ENCODE peak calls at places on chromosomes 12 and 14, in four cellular contexts. F is left ventricle myocardium inferior, Y is A549, R is Panc1. D is an unnamed sample.

GRCh38 chr12:89678225-89678624 is 30.4 kb downstream of the ATP2B1 start:
- DNase-seq in F (no peak), Y (no peak), R (no peak), D (no peak)

GRCh38 chr12:18479266-18479665 is 217.9 kb downstream of the PIK3C2G start:
- DNase-seq in F (no peak), Y (no peak), R (no peak), D (no peak)

GRCh38 chr12:49026101-49026500 is 7.5 kb upstream of the PRKAG1 start:
- DNase-seq in F (no peak), Y (no peak), R (no peak), D (no peak)

GRCh38 chr12:118299791-118300460 is 72.8 kb downstream of the TAOK3 start:
- DNase-seq in F (no peak), Y (no peak), R (no peak), D (no peak)

GRCh38 chr12:46177842-46178608 is 90.8 kb downstream of the SLC38A1 start:
- DNase-seq in F (no peak), Y (no peak), R (no peak), D (no peak)

GRCh38 chr12:7940906-7941305 is 4.9 kb upstream of the SLC2A3 start:
- DNase-seq in F (no peak), Y (no peak), R (no peak), D (no peak)

GRCh38 chr12:104708891-104709290 is 249.2 kb downstream of the SLC41A2 start:
- DNase-seq in F (no peak), Y (no peak), R (no peak), D (no peak)

GRCh38 chr12:85557850-85558249 is 277.8 kb downstream of the ALX1 start:
- DNase-seq in F (no peak), Y (no peak), R (no peak), D (no peak)

GRCh38 chr12:92144045-92144630 is 1.5 kb downstream of the BTG1 start:
- DNase-seq in F (peak; percentile 57), Y (peak; percentile 95), R (no peak), D (peak; percentile 85)

GRCh38 chr12:82765971-82766705 is 79.4 kb downstream of the TMTC2 start:
- DNase-seq in F (no peak), Y (no peak), R (no peak), D (no peak)

GRCh38 chr12:71695782-71696181 is 9.9 kb downstream of the TMEM19 start:
- DNase-seq in F (no peak), Y (no peak), R (no peak), D (no peak)

GRCh38 chr12:71693126-71693525 is 7.2 kb downstream of the TMEM19 start:
- DNase-seq in F (no peak), Y (no peak), R (no peak), D (no peak)

GRCh38 chr12:71691504-71692129 is 5.7 kb downstream of the TMEM19 start:
- DNase-seq in F (no peak), Y (no peak), R (no peak), D (no peak)

GRCh38 chr12:71688961-71689570 is 3.2 kb downstream of the TMEM19 start:
- DNase-seq in F (no peak), Y (no peak), R (no peak), D (no peak)

DNA sequence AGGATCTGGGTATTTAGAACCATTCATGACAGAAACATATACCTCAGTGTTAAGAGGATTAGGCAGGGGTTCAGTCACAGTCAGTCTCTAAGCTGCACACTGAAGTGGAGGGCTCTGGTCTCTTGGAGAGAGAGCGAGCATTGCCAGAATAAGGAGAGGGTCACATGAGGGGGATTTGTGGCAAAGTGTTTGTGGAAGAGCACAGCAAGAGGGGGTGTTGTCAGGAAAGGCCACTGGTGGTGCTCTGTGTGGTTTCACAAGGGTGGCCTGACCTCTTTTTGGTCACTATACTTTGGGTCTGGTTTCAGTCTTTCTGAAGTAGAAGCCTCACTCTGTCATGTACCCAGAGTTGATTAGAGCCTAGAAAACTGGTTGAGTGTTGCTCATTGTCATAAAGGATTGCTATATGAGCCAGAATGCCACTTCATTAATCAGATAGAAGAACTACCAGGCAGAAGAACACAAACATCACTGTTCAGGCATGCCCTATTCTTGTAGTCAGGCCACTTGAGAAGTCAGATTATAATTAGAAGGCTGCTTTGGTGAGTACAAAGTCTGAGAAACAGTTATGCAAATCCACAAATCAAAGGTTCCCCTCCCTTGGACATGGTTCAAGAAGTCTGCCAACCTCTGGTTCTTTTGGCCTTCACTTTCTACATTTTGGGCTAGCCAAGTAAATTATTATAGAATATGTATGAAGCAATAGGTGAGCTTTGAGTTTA is 8.4 kb downstream of the TMEM19 start:
- DNase-seq in F (no peak), Y (no peak), R (no peak), D (no peak)
- H3K4me1 ChIP-seq in F (peaks cover 41% of the 10 kb centered on the region), Y (no peaks in the 10 kb centered on the region), R (no peaks in the 10 kb centered on the region), D (peaks cover 43% of the 10 kb centered on the region)

GRCh38 chr12:31362759-31363415 is 36.9 kb upstream of the SINHCAF start:
- DNase-seq in F (no peak), Y (peak; percentile 15), R (no peak), D (peak; percentile 68)
- TF ChIP-seq CTCF in F (no peak), Y (no peak), R (no peak), D (no peak)

GRCh38 chr12:75271576-75271975 is 58.5 kb downstream of the CAPS2 start:
- DNase-seq in F (no peak), Y (no peak), R (no peak), D (no peak)

GRCh38 chr12:75270157-75270556 is 60.0 kb downstream of the CAPS2 start:
- DNase-seq in F (no peak), Y (no peak), R (no peak), D (no peak)

DNA sequence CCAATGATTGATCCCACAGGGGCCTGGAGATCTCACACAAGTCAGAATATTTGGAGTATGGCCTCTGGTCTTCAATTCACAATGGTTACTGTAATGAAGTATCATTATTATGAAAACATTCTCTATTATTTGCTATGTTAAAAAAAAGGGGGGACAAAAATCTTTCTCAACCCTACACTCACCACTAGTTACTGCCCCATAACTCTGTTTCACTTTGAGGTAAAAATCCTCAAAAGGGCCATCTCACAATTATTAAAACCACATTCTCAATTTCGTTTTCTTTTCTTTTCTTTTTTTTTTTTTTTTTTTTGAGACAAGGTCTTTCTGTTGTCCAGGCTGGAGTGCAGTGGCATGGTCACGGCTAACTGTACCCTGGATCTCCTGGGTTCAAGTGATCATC is 59.6 kb upstream of the KCNC2 start:
- DNase-seq in F (no peak), Y (no peak), R (no peak), D (no peak)
- H3K27ac ChIP-seq in F (no peak overlapping the region), Y (no peak overlapping the region), R (no peak overlapping the region), D (no peak overlapping the region)

DNA sequence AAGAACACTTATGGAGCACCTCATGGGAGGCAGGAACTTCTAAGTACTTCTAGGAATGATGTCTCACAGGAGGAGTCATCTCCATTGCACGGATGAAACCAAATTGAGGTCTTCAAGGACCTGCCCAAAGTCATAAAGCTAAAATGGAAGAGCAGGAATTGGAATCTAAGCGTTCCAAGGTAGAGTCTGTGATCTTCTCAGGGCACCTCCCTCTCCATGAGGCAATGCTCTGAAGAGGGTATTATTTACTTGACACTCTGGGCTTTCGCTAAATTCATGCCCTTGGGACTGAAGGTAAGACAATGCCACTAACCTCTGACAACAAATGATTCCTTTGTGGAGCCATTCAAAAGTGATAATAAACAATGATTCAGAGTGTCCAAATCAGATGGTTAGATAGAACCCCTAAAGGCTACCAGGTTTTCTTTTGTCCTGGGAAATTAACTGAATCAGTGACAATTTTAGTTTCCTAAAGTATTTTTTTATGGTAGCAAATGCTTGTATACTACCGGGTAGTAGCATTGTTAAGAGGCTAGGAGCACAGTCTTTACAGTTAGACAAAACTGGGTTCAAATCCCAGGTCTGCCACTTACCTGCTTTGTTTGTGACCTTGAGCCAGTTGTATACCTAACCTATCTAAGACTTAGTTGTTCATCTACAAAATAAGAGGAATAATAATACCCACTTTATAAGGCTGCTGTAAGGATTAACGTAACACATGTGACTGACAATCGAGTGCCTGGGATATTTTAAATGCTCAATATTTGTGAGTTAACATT is 12.3 kb downstream of the HMGA2 start:
- DNase-seq in F (no peak), Y (no peak), R (no peak), D (no peak)
- H3K4me1 ChIP-seq in F (no peaks in the 10 kb centered on the region), Y (no peaks in the 10 kb centered on the region), R (peaks cover 52% of the 10 kb centered on the region), D (no peaks in the 10 kb centered on the region)

DNA sequence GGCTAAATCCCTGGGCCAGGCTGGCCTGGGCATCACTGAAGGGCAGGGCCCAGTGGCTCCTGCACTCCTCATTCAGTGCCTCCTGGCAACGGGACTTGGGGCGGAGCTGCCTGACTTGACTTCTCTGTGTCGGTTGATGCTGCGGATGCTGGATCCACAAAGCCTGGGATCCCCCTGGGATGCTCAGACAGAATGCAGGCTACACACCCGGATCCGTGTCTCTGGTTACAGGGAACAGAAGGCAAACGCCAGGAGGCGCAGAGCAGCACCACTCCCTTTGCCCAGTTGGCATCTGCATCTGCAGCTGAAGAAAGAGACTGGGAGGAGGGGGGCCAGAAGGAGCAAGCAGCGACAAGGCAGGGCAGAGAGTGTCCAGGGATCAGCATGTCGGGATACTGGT is 154.5 kb upstream of the FKBP4 start:
- DNase-seq in F (no peak), Y (peak; percentile 29), R (no peak), D (peak; percentile 67)
- TF ChIP-seq CTCF in F (no peak), Y (no peak), R (no peak), D (no peak)

GRCh38 chr14:64654931-64655330 is 49.3 kb upstream of the PLEKHG3 start:
- DNase-seq in F (no peak), Y (no peak), R (no peak), D (peak; percentile 63)
- H3K27ac ChIP-seq in F (no peak overlapping the region), Y (peak overlapping the region; percentile 93), R (no peak overlapping the region), D (no peak overlapping the region)

GRCh38 chr12:132500856-132501180 is 10.9 kb downstream of the FBRSL1 start:
- DNase-seq in F (no peak), Y (no peak), R (no peak), D (no peak)
- H3K4me1 ChIP-seq in F (peaks cover 99% of the 10 kb centered on the region), Y (peaks cover 20% of the 10 kb centered on the region), R (peaks cover 32% of the 10 kb centered on the region), D (peaks cover 99% of the 10 kb centered on the region)

D was measured in spleen.